ENCODE peak calls at places on chromosomes 5 and 9, in five cellular contexts. One of them, this sample, is unnamed.

GRCh38 chr5:66436721-66437120 is 159.5 kb upstream of the MAST4 start:
- DNase-seq in H1: no peak
- DNase-seq in HCT116: peak; percentile 16
- DNase-seq in spleen: no peak
- DNase-seq in WERI-Rb-1: peak; percentile 20
- DNase-seq in this sample: peak; percentile 32

GRCh38 chr5:73387630-73388370 is 60.8 kb downstream of the FOXD1 start:
- DNase-seq in H1: no peak
- DNase-seq in HCT116: no peak
- DNase-seq in spleen: no peak
- DNase-seq in WERI-Rb-1: no peak
- DNase-seq in this sample: peak; percentile 91

GRCh38 chr5:95826949-95827595 is 4.5 kb upstream of the GLRX start:
- DNase-seq in H1: no peak
- DNase-seq in HCT116: no peak
- DNase-seq in spleen: no peak
- DNase-seq in WERI-Rb-1: no peak
- DNase-seq in this sample: no peak

GRCh38 chr5:62574599-62574998 is 4.0 kb upstream of the LRRC70 start:
- DNase-seq in H1: no peak
- DNase-seq in HCT116: no peak
- DNase-seq in spleen: no peak
- DNase-seq in WERI-Rb-1: no peak
- DNase-seq in this sample: peak; percentile 32

GRCh38 chr9:119318371-119318770 is 50.9 kb downstream of the BRINP1 start:
- DNase-seq in H1: no peak
- DNase-seq in HCT116: no peak
- DNase-seq in spleen: no peak
- DNase-seq in WERI-Rb-1: no peak
- DNase-seq in this sample: no peak

GRCh38 chr5:101977729-101978345 is 318.2 kb downstream of the SLCO4C1 start:
- DNase-seq in H1: no peak
- DNase-seq in HCT116: peak; percentile 54
- DNase-seq in spleen: no peak
- DNase-seq in WERI-Rb-1: no peak
- DNase-seq in this sample: peak; percentile 55

GRCh38 chr5:82523633-82524032 is 245.5 kb upstream of the RPS23 start:
- DNase-seq in H1: no peak
- DNase-seq in HCT116: no peak
- DNase-seq in spleen: no peak
- DNase-seq in WERI-Rb-1: no peak
- DNase-seq in this sample: no peak

GRCh38 chr9:122116448-122117173 is 23.5 kb upstream of the TTLL11 start:
- DNase-seq in H1: no peak
- DNase-seq in HCT116: no peak
- DNase-seq in spleen: no peak
- DNase-seq in WERI-Rb-1: no peak
- DNase-seq in this sample: no peak

GRCh38 chr5:87263498-87263897 is 4.2 kb upstream of the RASA1 start:
- DNase-seq in H1: no peak
- DNase-seq in HCT116: no peak
- DNase-seq in spleen: no peak
- DNase-seq in WERI-Rb-1: no peak
- DNase-seq in this sample: no peak

GRCh38 chr5:63963080-63963735 is 963 bp upstream of the HTR1A start:
- DNase-seq in H1: peak; percentile 75
- DNase-seq in HCT116: peak; percentile 19
- DNase-seq in spleen: no peak
- DNase-seq in WERI-Rb-1: peak; percentile 57
- DNase-seq in this sample: peak; percentile 75

GRCh38 chr5:92687793-92688467 is 893.1 kb downstream of the NR2F1-AS1 start:
- DNase-seq in H1: no peak
- DNase-seq in HCT116: peak; percentile 29
- DNase-seq in spleen: no peak
- DNase-seq in WERI-Rb-1: peak; percentile 25
- DNase-seq in this sample: peak; percentile 5
- TF ChIP-seq CTCF in H1: no peak
- TF ChIP-seq CTCF in HCT116: peak; percentile 43
- TF ChIP-seq CTCF in spleen: no peak
- TF ChIP-seq CTCF in WERI-Rb-1: peak; percentile 40
- TF ChIP-seq CTCF in this sample: no peak

GRCh38 chr9:14993891-14994554 is 83.8 kb upstream of the FREM1 start:
- DNase-seq in H1: no peak
- DNase-seq in HCT116: no peak
- DNase-seq in spleen: no peak
- DNase-seq in WERI-Rb-1: no peak
- DNase-seq in this sample: no peak
- H3K4me3 ChIP-seq in H1: peak overlapping the region; percentile 75
- H3K4me3 ChIP-seq in HCT116: no peak overlapping the region
- H3K4me3 ChIP-seq in spleen: peak overlapping the region; percentile 47
- H3K4me3 ChIP-seq in WERI-Rb-1: peak overlapping the region; percentile 48
- H3K4me3 ChIP-seq in this sample: no peak overlapping the region

GRCh38 chr9:73685786-73686185 is 534.1 kb downstream of the ANXA1 start:
- DNase-seq in H1: no peak
- DNase-seq in HCT116: no peak
- DNase-seq in spleen: no peak
- DNase-seq in WERI-Rb-1: no peak
- DNase-seq in this sample: no peak

GRCh38 chr9:73684601-73685000 is 532.9 kb downstream of the ANXA1 start:
- DNase-seq in H1: no peak
- DNase-seq in HCT116: no peak
- DNase-seq in spleen: no peak
- DNase-seq in WERI-Rb-1: no peak
- DNase-seq in this sample: peak; percentile 2

GRCh38 chr9:73680831-73681230 is 529.2 kb downstream of the ANXA1 start:
- DNase-seq in H1: no peak
- DNase-seq in HCT116: no peak
- DNase-seq in spleen: no peak
- DNase-seq in WERI-Rb-1: no peak
- DNase-seq in this sample: no peak

GRCh38 chr9:73689091-73689870 is 537.6 kb downstream of the ANXA1 start:
- DNase-seq in H1: no peak
- DNase-seq in HCT116: no peak
- DNase-seq in spleen: no peak
- DNase-seq in WERI-Rb-1: no peak
- DNase-seq in this sample: no peak

DNA sequence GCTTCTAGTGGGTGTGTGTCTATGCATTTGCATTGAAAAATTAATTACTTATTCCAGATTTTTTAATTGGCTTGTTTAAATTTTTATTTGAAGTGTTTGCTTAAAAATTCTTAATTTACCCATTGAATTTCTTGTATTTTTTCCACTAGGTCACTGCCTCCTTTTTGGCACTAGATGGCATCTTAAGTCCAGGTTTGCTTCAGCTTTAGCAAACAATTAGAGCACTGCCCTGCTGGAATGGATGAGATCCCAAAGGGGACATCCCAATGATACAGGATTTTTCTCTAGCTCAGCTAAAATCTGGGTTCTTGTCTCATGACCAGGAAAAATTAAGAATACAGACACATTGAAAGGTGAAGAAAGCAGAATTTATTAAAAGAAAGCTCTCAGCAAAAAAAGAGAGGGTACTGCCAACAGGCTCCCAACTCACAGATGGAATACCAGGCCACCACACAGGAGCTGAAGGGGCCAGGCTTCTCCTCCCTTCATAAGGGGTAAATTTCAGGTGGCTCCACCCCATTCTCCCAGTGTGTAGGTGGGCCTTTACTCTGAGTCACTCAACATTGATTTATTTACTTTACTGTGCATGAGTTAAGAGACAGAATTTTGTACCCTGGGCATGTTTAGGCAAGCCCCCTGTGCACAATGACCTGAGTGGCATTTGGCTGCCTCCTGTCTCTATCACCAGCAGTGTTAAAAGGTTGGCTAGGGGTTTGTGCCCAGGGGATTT is 532.4 kb downstream of the ANXA1 start:
- DNase-seq in H1: no peak
- DNase-seq in HCT116: peak; percentile 19
- DNase-seq in spleen: no peak
- DNase-seq in WERI-Rb-1: peak; percentile 30
- DNase-seq in this sample: peak; percentile 53
- TF ChIP-seq CTCF in H1: no peak
- TF ChIP-seq CTCF in HCT116: peak; percentile 58
- TF ChIP-seq CTCF in spleen: no peak
- TF ChIP-seq CTCF in WERI-Rb-1: peak; percentile 44
- TF ChIP-seq CTCF in this sample: peak; percentile 58

GRCh38 chr9:37007295-37007694 is 26.8 kb downstream of the PAX5 start:
- DNase-seq in H1: no peak
- DNase-seq in HCT116: no peak
- DNase-seq in spleen: peak; percentile 41
- DNase-seq in WERI-Rb-1: no peak
- DNase-seq in this sample: no peak

GRCh38 chr9:37005517-37006140 is 28.4 kb downstream of the PAX5 start:
- DNase-seq in H1: no peak
- DNase-seq in HCT116: no peak
- DNase-seq in spleen: peak; percentile 62
- DNase-seq in WERI-Rb-1: no peak
- DNase-seq in this sample: peak; percentile 74

GRCh38 chr9:37002413-37003217 is 31.5 kb downstream of the PAX5 start:
- DNase-seq in H1: no peak
- DNase-seq in HCT116: no peak
- DNase-seq in spleen: peak; percentile 88
- DNase-seq in WERI-Rb-1: no peak
- DNase-seq in this sample: no peak

GRCh38 chr9:37002036-37002412 is 32.0 kb downstream of the PAX5 start:
- DNase-seq in H1: no peak
- DNase-seq in HCT116: no peak
- DNase-seq in spleen: no peak
- DNase-seq in WERI-Rb-1: no peak
- DNase-seq in this sample: no peak

GRCh38 chr9:37004424-37004935 is 29.6 kb downstream of the PAX5 start:
- DNase-seq in H1: no peak
- DNase-seq in HCT116: no peak
- DNase-seq in spleen: no peak
- DNase-seq in WERI-Rb-1: no peak
- DNase-seq in this sample: peak; percentile 77
- H3K4me3 ChIP-seq in H1: no peak overlapping the region
- H3K4me3 ChIP-seq in HCT116: no peak overlapping the region
- H3K4me3 ChIP-seq in spleen: peak overlapping the region; percentile 31
- H3K4me3 ChIP-seq in WERI-Rb-1: no peak overlapping the region
- H3K4me3 ChIP-seq in this sample: peak overlapping the region; percentile 59

GRCh38 chr5:54379590-54379989 is 69.2 kb upstream of the ARL15 start:
- DNase-seq in H1: no peak
- DNase-seq in HCT116: no peak
- DNase-seq in spleen: no peak
- DNase-seq in WERI-Rb-1: no peak
- DNase-seq in this sample: no peak
- TF ChIP-seq CTCF in H1: no peak
- TF ChIP-seq CTCF in HCT116: no peak
- TF ChIP-seq CTCF in spleen: no peak
- TF ChIP-seq CTCF in WERI-Rb-1: no peak
- TF ChIP-seq CTCF in this sample: no peak

GRCh38 chr9:21964925-21965385 is 29.2 kb downstream of the CDKN2A start:
- DNase-seq in H1: no peak
- DNase-seq in HCT116: no peak
- DNase-seq in spleen: peak; percentile 79
- DNase-seq in WERI-Rb-1: no peak
- DNase-seq in this sample: peak; percentile 59
- H3K4me3 ChIP-seq in H1: peak overlapping the region; percentile 28
- H3K4me3 ChIP-seq in HCT116: no peak overlapping the region
- H3K4me3 ChIP-seq in spleen: peak overlapping the region; percentile 32
- H3K4me3 ChIP-seq in WERI-Rb-1: no peak overlapping the region
- H3K4me3 ChIP-seq in this sample: peak overlapping the region; percentile 42

GRCh38 chr5:169583424-169584215 is at the start of gene SPDL1:
- DNase-seq in H1: peak; percentile 93
- DNase-seq in HCT116: peak; percentile 93
- DNase-seq in spleen: peak; percentile 97
- DNase-seq in WERI-Rb-1: peak; percentile 96
- DNase-seq in this sample: peak; percentile 98

GRCh38 chr5:169584998-169585451 is 1.5 kb downstream of the SPDL1 start:
- DNase-seq in H1: no peak
- DNase-seq in HCT116: no peak
- DNase-seq in spleen: no peak
- DNase-seq in WERI-Rb-1: no peak
- DNase-seq in this sample: no peak

GRCh38 chr5:169581580-169582227 is 1.9 kb upstream of the SPDL1 start:
- DNase-seq in H1: peak; percentile 73
- DNase-seq in HCT116: peak; percentile 44
- DNase-seq in spleen: no peak
- DNase-seq in WERI-Rb-1: peak; percentile 52
- DNase-seq in this sample: peak; percentile 70

GRCh38 chr5:169580964-169581363 is 2.6 kb upstream of the SPDL1 start:
- DNase-seq in H1: no peak
- DNase-seq in HCT116: no peak
- DNase-seq in spleen: no peak
- DNase-seq in WERI-Rb-1: no peak
- DNase-seq in this sample: no peak

GRCh38 chr5:169583101-169583423 is 511 bp upstream of the SPDL1 start:
- DNase-seq in H1: no peak
- DNase-seq in HCT116: no peak
- DNase-seq in spleen: no peak
- DNase-seq in WERI-Rb-1: no peak
- DNase-seq in this sample: no peak
- TF ChIP-seq CTCF in H1: no peak
- TF ChIP-seq CTCF in HCT116: no peak
- TF ChIP-seq CTCF in spleen: no peak
- TF ChIP-seq CTCF in WERI-Rb-1: no peak
- TF ChIP-seq CTCF in this sample: no peak

DNA sequence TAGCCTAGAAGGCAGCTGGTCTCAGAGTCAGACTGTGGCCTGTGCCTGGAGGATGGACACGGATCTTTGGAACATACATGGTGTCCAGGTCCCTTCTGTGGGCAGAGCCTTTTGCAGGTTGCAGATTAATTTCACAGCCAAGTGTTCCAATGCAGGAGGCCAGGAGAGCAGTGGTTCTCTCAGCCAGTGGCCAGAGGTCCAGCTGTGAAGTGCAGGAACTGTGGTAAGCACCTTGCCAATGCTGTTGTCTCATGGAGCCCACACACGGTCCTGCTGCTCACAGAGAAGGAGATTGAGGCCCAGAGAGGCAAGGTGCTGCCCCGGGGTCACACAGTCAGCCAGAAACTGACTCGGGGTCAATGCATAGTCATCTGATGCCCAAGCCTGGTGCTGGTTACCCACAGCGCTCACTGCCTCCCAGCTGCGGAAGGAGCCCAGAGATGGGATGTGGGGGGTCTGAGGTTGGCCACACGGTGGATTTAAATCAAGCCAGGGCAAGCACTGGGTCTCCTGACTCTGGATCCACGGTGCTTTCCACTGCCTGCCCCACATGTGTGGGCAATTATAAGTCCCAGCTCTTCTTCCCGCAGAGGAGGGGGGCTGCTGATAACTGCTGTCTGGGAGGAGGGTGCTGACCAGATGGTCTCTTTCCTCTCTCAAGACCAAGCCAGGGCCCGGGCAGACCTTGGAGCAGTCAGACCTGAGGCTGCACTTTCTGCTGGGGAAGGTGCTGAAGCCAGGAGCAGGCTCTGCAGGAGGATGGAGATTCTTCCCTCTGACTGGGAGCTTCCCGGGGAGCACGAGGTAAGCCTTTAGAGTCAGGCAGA is 2.8 kb downstream of the PDGFRB start:
- DNase-seq in H1: no peak
- DNase-seq in HCT116: no peak
- DNase-seq in spleen: no peak
- DNase-seq in WERI-Rb-1: peak; percentile 63
- DNase-seq in this sample: no peak
- H3K4me3 ChIP-seq in H1: no peak overlapping the region
- H3K4me3 ChIP-seq in HCT116: no peak overlapping the region
- H3K4me3 ChIP-seq in spleen: peak overlapping the region; percentile 42
- H3K4me3 ChIP-seq in WERI-Rb-1: no peak overlapping the region
- H3K4me3 ChIP-seq in this sample: no peak overlapping the region